ENCODE peak calls at places on chromosomes 2 and 18, in eight cellular contexts. S, N, B, P, X, A, O and U are unnamed samples.

GRCh38 chr18:23283933-23284430 is 148.7 kb downstream of the CABLES1 start:
- DNase-seq in O (peak), P (no peak), A (no peak), S (no peak), B (no peak), X (no peak), N (no peak), U (peak)

GRCh38 chr2:152762202-152762601 is 43.8 kb downstream of the ARL6IP6 start:
- DNase-seq in P (no peak), N (no peak), S (no peak), A (no peak), X (no peak), O (peak), B (no peak), U (no peak)

GRCh38 chr2:236675051-236675450 is 105.4 kb downstream of the ACKR3 start:
- DNase-seq in O (no peak), S (no peak), P (no peak), B (no peak), A (no peak), N (no peak), X (no peak), U (no peak)

GRCh38 chr2:43268066-43268971 is 41.9 kb upstream of the ZFP36L2 start:
- DNase-seq in O (no peak), A (no peak), P (no peak), S (no peak), X (peak), N (no peak), B (no peak), U (no peak)

GRCh38 chr2:95271381-95271971 is 2.8 kb upstream of the PROM2 start:
- DNase-seq in A (no peak), O (no peak), X (no peak), S (no peak), P (no peak), N (no peak), B (peak), U (no peak)

GRCh38 chr2:152466041-152466440 is 131.1 kb downstream of the FMNL2 start:
- DNase-seq in B (no peak), A (no peak), P (no peak), X (no peak), O (no peak), N (no peak), S (no peak), U (no peak)

GRCh38 chr2:37767051-37767450 is 95.6 kb upstream of the CDC42EP3 start:
- DNase-seq in X (no peak), N (no peak), P (no peak), B (no peak), A (no peak), O (no peak), S (no peak), U (no peak)

GRCh38 chr2:62032096-62032495 is 126.6 kb downstream of the COMMD1 start:
- DNase-seq in S (no peak), N (no peak), O (no peak), A (no peak), X (no peak), B (no peak), P (no peak), U (no peak)

GRCh38 chr2:88099798-88100488 is 27.9 kb downstream of the FABP1 start:
- DNase-seq in N (no peak), P (no peak), O (peak), S (no peak), B (no peak), X (no peak), A (no peak), U (no peak)

GRCh38 chr2:136557203-136557602 is 208.1 kb upstream of the THSD7B start:
- DNase-seq in A (no peak), B (no peak), O (no peak), S (no peak), N (no peak), P (no peak), X (no peak), U (no peak)

GRCh38 chr2:38515155-38516074 is 87.3 kb downstream of the HNRNPLL start:
- DNase-seq in N (peak), X (peak), B (no peak), O (no peak), A (no peak), S (no peak), P (no peak), U (no peak)

GRCh38 chr2:109213646-109214417 is 84.8 kb downstream of the SH3RF3 start:
- DNase-seq in N (no peak), X (peak), O (no peak), S (peak), A (peak), B (no peak), P (peak), U (peak)